ENCODE peak calls at places on chromosomes 11 and 22, in six cellular contexts. Z is testis, K is gastrocnemius medialis, I is body of pancreas, S is IMR-90, M is esophagus muscularis mucosa. V is an unnamed sample.
A peak's percentile ranks its signal among the peaks of the same experiment; 100 is the strongest.

GRCh38 chr11:130413383-130414106 is 14.9 kb downstream of the ADAMTS8 start:
- DNase-seq in I (no peak), S (peak; percentile 95), K (no peak), Z (no peak), M (no peak), V (no peak)

GRCh38 chr11:36306888-36307287 is 10.8 kb downstream of the PRR5L start:
- DNase-seq in S (no peak), M (peak; percentile 55), Z (peak; percentile 26), K (no peak), I (no peak), V (no peak)

GRCh38 chr11:92915551-92915950 is 53.9 kb upstream of the MTNR1B start:
- DNase-seq in M (no peak), Z (peak; percentile 21), I (no peak), K (no peak), S (no peak), V (no peak)

GRCh38 chr22:46791201-46791731 is 28.8 kb downstream of the TBC1D22A start:
- DNase-seq in M (no peak), S (peak; percentile 83), I (peak; percentile 26), Z (no peak), K (no peak), V (no peak)

GRCh38 chr11:7196396-7197146 is 55.1 kb upstream of the SYT9 start:
- DNase-seq in K (no peak), S (no peak), I (no peak), M (no peak), Z (no peak), V (no peak)

GRCh38 chr11:131688056-131688693 is 317.8 kb downstream of the NTM start:
- DNase-seq in M (no peak), I (peak; percentile 54), Z (peak; percentile 69), K (no peak), S (peak; percentile 41), V (no peak)

GRCh38 chr11:131734871-131735270 is 364.5 kb downstream of the NTM start:
- DNase-seq in S (no peak), Z (no peak), M (no peak), K (no peak), I (no peak), V (no peak)

GRCh38 chr11:77636738-77637344 is 753 bp downstream of the CLNS1A start:
- DNase-seq in Z (no peak), S (no peak), M (no peak), I (no peak), K (no peak), V (no peak)

GRCh38 chr11:31487848-31488247 is 21.6 kb downstream of the IMMP1L start:
- DNase-seq in S (peak; percentile 73), Z (peak; percentile 34), M (no peak), I (peak; percentile 21), K (no peak), V (no peak)

GRCh38 chr11:45761659-45762058 is 43.3 kb upstream of the SLC35C1 start:
- DNase-seq in M (no peak), K (no peak), I (no peak), Z (no peak), S (no peak), V (peak; percentile 3)

GRCh38 chr11:119421351-119421750 is 1.6 kb downstream of the THY1 start:
- DNase-seq in S (peak; percentile 62), I (no peak), K (no peak), M (no peak), Z (no peak), V (no peak)

GRCh38 chr22:17396531-17396930 is 27.3 kb downstream of the CECR2 start:
- DNase-seq in K (no peak), I (no peak), S (no peak), Z (no peak), M (no peak), V (no peak)

DNA sequence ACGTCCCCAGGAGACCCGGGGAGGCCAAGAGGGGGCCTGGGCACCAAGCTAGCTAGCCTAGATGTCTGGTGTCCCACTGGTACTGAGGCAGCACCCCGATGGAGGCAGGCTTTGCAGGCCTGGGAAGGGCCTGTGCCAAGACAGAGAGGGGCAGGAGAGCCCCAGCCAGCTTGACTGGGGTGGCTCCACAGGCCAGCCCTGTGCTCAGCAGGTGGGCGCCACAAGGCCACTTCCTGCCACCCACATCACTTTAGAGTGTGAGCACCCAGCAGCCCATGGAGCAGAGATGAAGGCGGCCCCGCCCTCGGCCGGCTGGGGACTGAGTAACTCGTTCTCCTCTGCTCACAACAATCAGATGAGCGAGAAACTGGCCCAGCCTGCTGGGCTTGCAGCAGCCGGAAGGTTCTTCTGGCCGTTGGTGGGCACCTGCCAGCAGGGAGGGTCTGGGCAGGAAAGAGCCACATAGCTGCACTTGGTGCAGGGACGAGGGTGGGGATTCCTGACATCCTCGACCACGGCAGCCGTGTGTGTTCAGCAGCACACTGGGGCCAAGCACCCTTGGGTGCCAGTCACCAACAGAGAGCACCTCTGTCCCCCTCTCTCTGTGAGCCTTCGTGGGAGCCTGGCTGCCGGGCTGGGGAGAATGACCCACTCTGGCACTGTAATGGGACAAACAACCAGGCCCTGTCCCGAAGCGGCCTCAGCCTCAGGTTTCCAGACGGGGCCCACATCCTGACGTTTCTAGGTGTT is 7.6 kb downstream of the OSBPL5 start:
- DNase-seq in Z (no peak), M (no peak), K (no peak), S (no peak), I (no peak), V (no peak)
- TF ChIP-seq POLR2A in Z (no peak), M (no peak), K (no peak), S (no peak), I (no peak), V (no peak)

GRCh38 chr22:30801695-30802094 is 107.0 kb downstream of the OSBP2 start:
- DNase-seq in Z (no peak), K (no peak), S (no peak), I (no peak), M (no peak), V (no peak)

GRCh38 chr22:30804626-30805025 is 110.0 kb downstream of the OSBP2 start:
- DNase-seq in I (no peak), K (no peak), M (no peak), Z (no peak), S (no peak), V (no peak)

GRCh38 chr22:30806391-30806861 is 111.8 kb downstream of the OSBP2 start:
- DNase-seq in K (no peak), Z (no peak), I (no peak), M (no peak), S (peak; percentile 67), V (no peak)

GRCh38 chr22:30803679-30804078 is 109.0 kb downstream of the OSBP2 start:
- DNase-seq in Z (no peak), K (no peak), S (no peak), I (no peak), M (no peak), V (no peak)

DNA sequence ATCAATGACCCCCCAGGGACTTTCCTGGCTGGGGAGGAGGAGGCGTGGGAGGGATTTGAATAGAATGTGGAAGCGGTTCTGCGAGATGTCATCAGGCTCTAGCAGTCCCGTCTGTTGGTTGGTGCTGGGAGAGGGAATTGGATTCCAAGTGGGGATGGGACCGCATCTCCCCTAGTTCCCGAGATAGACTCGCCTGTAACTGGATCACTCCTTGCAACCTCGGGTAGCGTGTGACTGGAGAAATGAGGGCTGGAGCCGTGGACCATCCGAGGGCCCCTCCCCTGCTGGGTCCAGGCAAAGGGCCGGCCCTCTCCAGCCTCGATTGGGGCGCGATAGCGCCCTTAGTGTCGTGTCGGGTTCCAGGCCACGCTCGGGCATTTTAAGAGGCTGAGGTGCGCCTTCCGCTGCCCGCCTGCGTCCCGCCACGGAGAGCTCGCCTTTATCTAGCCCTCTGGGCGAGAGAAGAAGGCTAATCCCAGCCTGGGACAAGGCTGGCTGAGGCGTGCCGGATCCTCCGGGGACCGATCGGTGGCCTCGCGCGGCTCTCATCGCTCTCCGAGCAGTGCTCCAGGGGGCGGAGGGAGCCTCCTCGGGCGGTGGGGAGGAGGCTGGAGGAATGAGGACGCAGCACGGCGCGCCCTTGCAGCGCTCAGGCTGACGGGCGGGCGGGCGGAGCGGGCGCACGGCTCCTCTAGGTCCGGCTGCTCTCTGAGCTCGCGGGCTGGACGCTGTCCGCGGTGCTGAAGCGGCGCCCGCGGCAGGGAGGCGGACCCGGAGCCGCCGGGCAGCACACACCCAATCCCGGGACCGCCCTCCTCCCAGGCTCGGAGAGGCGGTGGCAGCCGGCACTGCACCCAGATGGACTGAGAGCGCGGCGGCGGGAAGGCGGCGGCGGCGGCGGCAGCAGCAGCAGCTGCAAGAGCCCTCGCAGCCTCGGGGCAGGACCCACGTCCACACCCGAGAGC is 107.8 kb downstream of the OSBP2 start:
- DNase-seq in I (peak; percentile 93), K (peak; percentile 34), Z (peak; percentile 85), M (no peak), S (peak; percentile 90), V (peak; percentile 92)
- TF ChIP-seq CTCF in I (peak; percentile 73), K (peak; percentile 32), Z (peak; percentile 25), M (peak; percentile 34), S (peak; percentile 35), V (no peak)

GRCh38 chr11:85750646-85751045 is 60.3 kb downstream of the SYTL2 start:
- DNase-seq in M (no peak), I (no peak), K (no peak), S (no peak), Z (no peak), V (no peak)
- H3K4me3 ChIP-seq in M (no peak overlapping the region), I (no peak overlapping the region), K (no peak overlapping the region), S (no peak overlapping the region), Z (no peak overlapping the region), V (no peak overlapping the region)

GRCh38 chr11:12211331-12212065 is 101.1 kb downstream of the MICAL2 start:
- DNase-seq in S (no peak), I (no peak), K (no peak), M (no peak), Z (no peak), V (no peak)

GRCh38 chr11:12212181-12212820 is 101.9 kb downstream of the MICAL2 start:
- DNase-seq in K (no peak), M (no peak), Z (no peak), I (no peak), S (no peak), V (no peak)

GRCh38 chr11:12212821-12213185 is 102.4 kb downstream of the MICAL2 start:
- DNase-seq in I (no peak), S (peak; percentile 40), M (no peak), Z (no peak), K (no peak), V (no peak)

GRCh38 chr11:12209096-12209495 is 98.7 kb downstream of the MICAL2 start:
- DNase-seq in I (no peak), S (no peak), M (no peak), K (no peak), Z (no peak), V (no peak)

GRCh38 chr11:12210200-12210599 is 99.8 kb downstream of the MICAL2 start:
- DNase-seq in Z (no peak), M (no peak), I (no peak), K (no peak), S (no peak), V (no peak)
- TF ChIP-seq POLR2A in Z (no peak), M (no peak), I (no peak), K (no peak), S (no peak), V (no peak)

DNA sequence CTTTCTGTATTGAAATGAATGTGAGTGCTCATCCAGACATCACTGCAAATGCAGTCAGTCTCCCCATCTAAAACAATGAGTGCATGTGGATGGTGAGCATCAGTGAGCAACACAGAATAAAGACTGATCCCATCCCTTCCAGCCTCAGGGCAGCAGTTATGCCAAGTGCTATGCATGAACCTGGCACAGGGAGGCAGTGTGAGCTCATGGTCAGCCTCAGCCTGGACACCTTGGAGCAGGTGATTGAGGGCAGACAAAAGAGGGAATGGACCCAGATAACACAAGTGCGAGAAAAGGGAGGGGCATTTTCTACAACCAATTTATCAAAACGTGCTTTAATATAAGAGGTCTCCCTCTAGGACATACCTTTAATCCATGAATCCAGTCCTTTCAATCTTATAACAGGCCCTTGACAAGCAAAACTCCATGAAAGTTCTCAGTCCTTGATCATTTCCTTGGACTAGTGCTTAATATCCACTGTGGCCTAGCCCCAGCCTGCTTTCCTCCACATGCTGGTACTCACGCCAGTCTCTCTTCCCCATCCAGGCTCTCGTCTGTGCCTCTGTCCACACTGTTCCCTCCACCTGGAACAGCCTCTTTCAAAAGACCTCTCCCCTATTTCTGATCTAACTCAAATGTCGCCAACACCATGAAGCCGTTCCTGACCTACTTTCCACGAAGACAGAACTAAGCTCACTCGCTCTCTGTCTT is 50.5 kb upstream of the LRRC55 start:
- DNase-seq in Z (peak; percentile 53), S (peak; percentile 13), K (no peak), M (peak; percentile 55), I (peak; percentile 44), V (no peak)
- TF ChIP-seq CTCF in Z (peak; percentile 42), S (peak; percentile 65), K (peak; percentile 32), M (peak; percentile 30), I (peak; percentile 55), V (no peak)